ENCODE peak calls at places on chromosomes 6 and 20, in ten cellular contexts. M is GM23248; A is right atrium auricular region; K is heart right ventricle; O is astrocyte; V is Peyer's patch; F is HCT116; Q is mucosa of descending colon; E is cardiac fibroblast; X is CD4-positive, alpha-beta memory T cell. U is an unnamed sample.
A peak's percentile ranks its signal among the peaks of the same experiment; 100 is the strongest.

GRCh38 chr6:148389917-148390316 is 47.3 kb downstream of the SASH1 start:
- DNase-seq in M (no peak), A (no peak), K (no peak), O (no peak), V (no peak), F (no peak), Q (no peak), E (no peak), X (no peak), U (no peak)

GRCh38 chr6:158003910-158004695 is 22.4 kb downstream of the SYNJ2 start:
- DNase-seq in M (no peak), A (no peak), K (no peak), O (no peak), V (no peak), F (no peak), Q (no peak), E (no peak), X (no peak), U (no peak)

GRCh38 chr6:138719011-138719635 is 54.4 kb upstream of the CCDC28A start:
- DNase-seq in M (no peak), A (no peak), K (no peak), O (peak; percentile 47), V (no peak), F (no peak), Q (no peak), E (peak; percentile 14), X (no peak), U (no peak)

GRCh38 chr20:62824476-62825287 is 7.8 kb downstream of the COL9A3 start:
- DNase-seq in M (peak; percentile 30), A (no peak), K (no peak), O (no peak), V (peak; percentile 72), F (no peak), Q (peak; percentile 76), E (peak; percentile 70), X (peak; percentile 41), U (peak; percentile 59)

GRCh38 chr6:128311944-128312570 is 208.3 kb downstream of the PTPRK start:
- DNase-seq in M (no peak), A (no peak), K (no peak), O (no peak), V (no peak), F (no peak), Q (no peak), E (no peak), X (no peak), U (peak; percentile 8)

GRCh38 chr6:142645663-142646062 is 299.3 kb downstream of the HIVEP2 start:
- DNase-seq in M (no peak), A (no peak), K (no peak), O (no peak), V (no peak), F (no peak), Q (no peak), E (no peak), X (no peak), U (no peak)

GRCh38 chr6:60670036-60670435 is 1616.0 kb downstream of the KHDRBS2 start:
- DNase-seq in M (no peak), A (no peak), K (no peak), O (no peak), V (no peak), F (no peak), Q (no peak), E (no peak), X (no peak), U (no peak)

GRCh38 chr6:77470983-77471382 is 7.7 kb upstream of the HTR1B start:
- DNase-seq in M (no peak), A (no peak), K (no peak), O (peak; percentile 14), V (no peak), F (no peak), Q (no peak), E (no peak), X (no peak), U (no peak)

GRCh38 chr6:130421567-130421966 is 55.8 kb downstream of the TMEM200A start:
- DNase-seq in M (peak; percentile 72), A (no peak), K (no peak), O (peak; percentile 91), V (no peak), F (no peak), Q (no peak), E (peak; percentile 36), X (no peak), U (no peak)

GRCh38 chr6:29507319-29507718 is 19.6 kb upstream of the MAS1L start:
- DNase-seq in M (no peak), A (peak; percentile 55), K (no peak), O (no peak), V (no peak), F (no peak), Q (no peak), E (no peak), X (no peak), U (no peak)

GRCh38 chr6:157034433-157035230 is 257.5 kb downstream of the ARID1B start:
- DNase-seq in M (peak; percentile 81), A (no peak), K (no peak), O (peak; percentile 53), V (no peak), F (peak; percentile 36), Q (no peak), E (peak; percentile 83), X (peak; percentile 42), U (peak; percentile 59)

GRCh38 chr6:126063512-126064146 is 77.3 kb downstream of the TRMT11 start:
- DNase-seq in M (no peak), A (no peak), K (no peak), O (peak; percentile 69), V (no peak), F (no peak), Q (no peak), E (no peak), X (no peak), U (no peak)

GRCh38 chr6:36334343-36334742 is 2.3 kb downstream of the BNIP5 start:
- DNase-seq in M (no peak), A (no peak), K (no peak), O (no peak), V (no peak), F (no peak), Q (peak; percentile 53), E (no peak), X (no peak), U (no peak)
- H3K4me3 ChIP-seq in M (no peak overlapping the region), A (no peak overlapping the region), K (no peak overlapping the region), O (no peak overlapping the region), V (peak overlapping the region; percentile 56), F (no peak overlapping the region), Q (no peak overlapping the region), E (no peak overlapping the region), X (no peak overlapping the region), U (no peak overlapping the region)

DNA sequence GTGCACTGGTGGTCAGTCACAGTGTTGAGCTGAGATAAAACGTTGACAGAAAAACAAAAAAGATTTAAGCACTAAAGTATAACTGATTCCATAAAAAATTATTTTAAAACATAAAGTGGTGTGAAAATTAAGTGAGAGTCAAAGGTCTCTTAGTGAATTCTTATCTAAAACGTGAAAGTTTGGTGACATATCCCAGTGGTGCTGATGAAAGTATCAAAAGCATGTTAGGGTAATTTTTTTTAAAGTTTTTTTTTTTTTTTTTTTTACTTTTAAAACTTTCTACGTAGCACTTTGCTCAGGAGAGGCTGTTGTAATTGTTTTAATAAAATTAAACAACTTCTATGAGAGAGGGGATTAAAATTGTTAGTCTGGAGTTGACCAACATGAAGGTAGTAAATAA is 65.6 kb upstream of the TMEM30A start:
- DNase-seq in M (no peak), A (no peak), K (no peak), O (no peak), V (no peak), F (no peak), Q (no peak), E (no peak), X (no peak), U (no peak)
- H3K4me3 ChIP-seq in M (no peak overlapping the region), A (no peak overlapping the region), K (no peak overlapping the region), O (no peak overlapping the region), V (no peak overlapping the region), F (no peak overlapping the region), Q (no peak overlapping the region), E (no peak overlapping the region), X (no peak overlapping the region), U (no peak overlapping the region)

GRCh38 chr6:168852336-168852884 is 401.2 kb downstream of the THBS2 start:
- DNase-seq in M (peak; percentile 49), A (no peak), K (no peak), O (no peak), V (no peak), F (no peak), Q (no peak), E (no peak), X (no peak), U (no peak)
- H3K4me3 ChIP-seq in M (peak overlapping the region; percentile 86), A (no peak overlapping the region), K (no peak overlapping the region), O (no peak overlapping the region), V (no peak overlapping the region), F (no peak overlapping the region), Q (no peak overlapping the region), E (peak overlapping the region; percentile 30), X (no peak overlapping the region), U (no peak overlapping the region)

GRCh38 chr6:150685860-150686259 is 86.2 kb downstream of the PLEKHG1 start:
- DNase-seq in M (peak; percentile 43), A (no peak), K (no peak), O (no peak), V (peak; percentile 49), F (peak; percentile 39), Q (peak; percentile 61), E (no peak), X (no peak), U (peak; percentile 65)

GRCh38 chr6:150684161-150684560 is 84.5 kb downstream of the PLEKHG1 start:
- DNase-seq in M (no peak), A (no peak), K (no peak), O (no peak), V (no peak), F (no peak), Q (no peak), E (no peak), X (no peak), U (no peak)

GRCh38 chr6:150683320-150683719 is 83.6 kb downstream of the PLEKHG1 start:
- DNase-seq in M (no peak), A (no peak), K (peak; percentile 79), O (no peak), V (peak; percentile 60), F (no peak), Q (no peak), E (peak; percentile 16), X (no peak), U (peak; percentile 14)

GRCh38 chr6:150686566-150686965 is 86.9 kb downstream of the PLEKHG1 start:
- DNase-seq in M (no peak), A (no peak), K (no peak), O (no peak), V (no peak), F (no peak), Q (no peak), E (no peak), X (no peak), U (no peak)

DNA sequence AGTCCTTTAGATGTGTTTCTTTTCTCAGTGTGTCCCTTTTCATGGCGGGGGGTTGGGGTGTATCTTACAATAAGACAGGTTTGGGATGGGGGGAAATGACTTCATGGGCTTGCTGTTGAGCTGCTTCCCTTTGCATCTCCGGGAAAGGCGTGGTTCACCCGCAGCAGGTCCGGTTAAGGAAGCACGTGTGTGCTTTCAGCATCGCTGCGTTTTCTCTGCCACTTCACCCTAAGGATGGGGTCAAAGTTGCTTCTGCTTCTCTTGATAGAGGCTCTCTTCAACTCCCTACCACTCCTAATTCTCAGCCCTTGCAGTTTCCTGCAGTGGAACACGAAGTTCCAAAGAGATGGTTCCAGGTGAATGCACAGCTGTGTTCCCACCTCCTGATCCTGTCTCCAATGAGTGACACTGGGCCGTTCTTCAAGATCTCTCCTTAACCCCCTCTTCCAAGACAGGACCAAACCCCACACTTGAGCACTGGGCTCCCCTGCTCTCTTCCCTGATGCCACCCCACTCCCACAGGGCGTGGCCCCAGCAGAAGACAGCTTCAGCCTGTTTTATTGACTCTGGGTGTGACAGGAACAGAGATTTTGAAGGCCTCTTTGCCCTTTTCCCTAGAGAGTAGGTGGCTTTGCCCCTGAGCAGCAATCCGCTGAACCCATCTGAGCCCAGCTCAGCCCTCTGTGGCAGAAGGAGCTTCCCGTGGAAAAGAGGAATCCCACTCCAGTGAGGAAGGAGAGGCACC is 85.2 kb downstream of the PLEKHG1 start:
- DNase-seq in M (no peak), A (no peak), K (peak; percentile 62), O (no peak), V (peak; percentile 56), F (no peak), Q (peak; percentile 58), E (no peak), X (no peak), U (no peak)
- H3K4me3 ChIP-seq in M (no peak overlapping the region), A (peak overlapping the region; percentile 34), K (no peak overlapping the region), O (no peak overlapping the region), V (no peak overlapping the region), F (no peak overlapping the region), Q (no peak overlapping the region), E (no peak overlapping the region), X (no peak overlapping the region), U (no peak overlapping the region)